ENCODE peak calls at places on chromosome 16, in seven cellular contexts. O is left ventricle myocardium inferior, Y is hypothalamus, H is T-helper 1 cell, N is dermis blood vessel endothelial cell, E is prostate gland, W is AG10803. F is an unnamed sample.

GRCh38 chr16:84243732-84244131 is 3.9 kb upstream of the KCNG4 start:
- DNase-seq in O (no peak), Y (no peak), H (no peak), N (no peak), E (no peak), W (no peak), F (no peak)

GRCh38 chr16:12917246-12917645 is 15.8 kb downstream of the SHISA9 start:
- DNase-seq in O (no peak), Y (no peak), H (no peak), N (no peak), E (no peak), W (no peak), F (no peak)

GRCh38 chr16:55062446-55062845 is 131.8 kb downstream of the IRX5 start:
- DNase-seq in O (no peak), Y (no peak), H (no peak), N (no peak), E (no peak), W (no peak), F (peak; percentile 27)

GRCh38 chr16:50245417-50246298 is 20.7 kb upstream of the ADCY7 start:
- DNase-seq in O (no peak), Y (peak; percentile 51), H (peak; percentile 36), N (peak; percentile 47), E (no peak), W (peak; percentile 82), F (peak; percentile 78)

GRCh38 chr16:81315271-81316175 is 761 bp downstream of the GAN start:
- DNase-seq in O (peak; percentile 58), Y (peak; percentile 49), H (peak; percentile 37), N (peak; percentile 69), E (peak; percentile 54), W (peak; percentile 58), F (peak; percentile 46)

GRCh38 chr16:3769942-3770341 is 52.6 kb upstream of the TRAP1 start:
- DNase-seq in O (no peak), Y (no peak), H (no peak), N (no peak), E (no peak), W (no peak), F (no peak)

GRCh38 chr16:67210069-67210937 is 11.4 kb downstream of the ELMO3 start:
- DNase-seq in O (no peak), Y (no peak), H (no peak), N (no peak), E (no peak), W (no peak), F (no peak)

GRCh38 chr16:2857451-2858244 is at the start of gene PRSS22:
- DNase-seq in O (no peak), Y (no peak), H (no peak), N (no peak), E (peak; percentile 74), W (no peak), F (no peak)

GRCh38 chr16:71441348-71441781 is 489 bp downstream of the TLE7 start:
- DNase-seq in O (no peak), Y (no peak), H (peak; percentile 14), N (peak; percentile 26), E (no peak), W (no peak), F (no peak)

GRCh38 chr16:15899538-15900100 is 11.2 kb upstream of the CEP20 start:
- DNase-seq in O (no peak), Y (no peak), H (no peak), N (peak; percentile 41), E (peak; percentile 64), W (peak; percentile 84), F (peak; percentile 90)

GRCh38 chr16:27123795-27124194 is 57.1 kb downstream of the C16orf82 start:
- DNase-seq in O (no peak), Y (no peak), H (no peak), N (no peak), E (no peak), W (no peak), F (no peak)

GRCh38 chr16:23110257-23110899 is 38.9 kb downstream of the USP31 start:
- DNase-seq in O (no peak), Y (no peak), H (no peak), N (no peak), E (no peak), W (no peak), F (no peak)

GRCh38 chr16:54921229-54921824 is 9.3 kb upstream of the IRX5 start:
- DNase-seq in O (no peak), Y (no peak), H (no peak), N (no peak), E (no peak), W (peak; percentile 77), F (no peak)

GRCh38 chr16:6081320-6081976 is 983.9 kb upstream of the EEF2KMT start:
- DNase-seq in O (no peak), Y (peak; percentile 47), H (no peak), N (peak; percentile 2), E (no peak), W (no peak), F (no peak)

GRCh38 chr16:57379579-57379978 is 7.3 kb downstream of the CX3CL1 start:
- DNase-seq in O (no peak), Y (no peak), H (no peak), N (peak; percentile 53), E (no peak), W (no peak), F (no peak)

GRCh38 chr16:53775106-53775820 is 71.3 kb downstream of the FTO start:
- DNase-seq in O (no peak), Y (no peak), H (no peak), N (no peak), E (no peak), W (no peak), F (no peak)

GRCh38 chr16:11429823-11430222 is 84.6 kb downstream of the RMI2 start:
- DNase-seq in O (no peak), Y (no peak), H (no peak), N (no peak), E (no peak), W (no peak), F (no peak)

GRCh38 chr16:84874983-84875382 is 55.2 kb downstream of the CRISPLD2 start:
- DNase-seq in O (no peak), Y (no peak), H (no peak), N (no peak), E (no peak), W (no peak), F (no peak)

GRCh38 chr16:9647981-9648701 is 534.1 kb downstream of the GRIN2A start:
- DNase-seq in O (no peak), Y (no peak), H (no peak), N (peak; percentile 15), E (peak; percentile 10), W (peak; percentile 26), F (peak; percentile 40)

GRCh38 chr16:67514382-67514828 is 14.2 kb upstream of the RIPOR1 start:
- DNase-seq in O (peak; percentile 78), Y (peak; percentile 50), H (peak; percentile 65), N (peak; percentile 89), E (peak; percentile 64), W (peak; percentile 85), F (peak; percentile 93)

GRCh38 chr16:34078697-34079096 is 619.3 kb downstream of the TP53TG3F start:
- DNase-seq in O (no peak), Y (no peak), H (no peak), N (peak; percentile 61), E (no peak), W (peak; percentile 14), F (peak; percentile 40)

GRCh38 chr16:29673501-29673900 is 5.5 kb upstream of the QPRT start:
- DNase-seq in O (no peak), Y (no peak), H (no peak), N (no peak), E (no peak), W (no peak), F (no peak)

GRCh38 chr16:31713071-31713944 is 160.3 kb upstream of the ZNF267 start:
- DNase-seq in O (peak; percentile 94), Y (peak; percentile 88), H (peak; percentile 80), N (peak; percentile 96), E (peak; percentile 92), W (peak; percentile 90), F (peak; percentile 90)

GRCh38 chr16:66382966-66383299 is 16.4 kb downstream of the CDH5 start:
- DNase-seq in O (no peak), Y (no peak), H (no peak), N (peak; percentile 93), E (no peak), W (peak; percentile 71), F (peak; percentile 81)

GRCh38 chr16:71297252-71297651 is 8.1 kb upstream of the CMTR2 start:
- DNase-seq in O (no peak), Y (no peak), H (no peak), N (peak; percentile 51), E (no peak), W (no peak), F (peak; percentile 7)

GRCh38 chr16:8716592-8716991 is 42.2 kb downstream of the ABAT start:
- DNase-seq in O (no peak), Y (peak; percentile 4), H (no peak), N (no peak), E (peak; percentile 75), W (no peak), F (no peak)

GRCh38 chr16:82684246-82684645 is 57.5 kb downstream of the CDH13 start:
- DNase-seq in O (no peak), Y (no peak), H (no peak), N (no peak), E (no peak), W (peak; percentile 58), F (no peak)

GRCh38 chr16:89144681-89145080 is 26.9 kb upstream of the CDH15 start:
- DNase-seq in O (no peak), Y (no peak), H (no peak), N (no peak), E (no peak), W (no peak), F (no peak)

GRCh38 chr16:73000907-73001521 is 46.9 kb downstream of the ZFHX3 start:
- DNase-seq in O (no peak), Y (no peak), H (no peak), N (no peak), E (no peak), W (no peak), F (no peak)

GRCh38 chr16:57639172-57639571 is 10.7 kb downstream of the ADGRG1 start:
- DNase-seq in O (peak; percentile 41), Y (peak; percentile 86), H (no peak), N (no peak), E (peak; percentile 54), W (no peak), F (no peak)

GRCh38 chr16:53773150-53773846 is 69.3 kb downstream of the FTO start:
- DNase-seq in O (no peak), Y (peak; percentile 20), H (no peak), N (peak; percentile 85), E (peak; percentile 52), W (peak; percentile 83), F (peak; percentile 86)

GRCh38 chr16:75320435-75320834 is 69.0 kb upstream of the BCAR1 start:
- DNase-seq in O (no peak), Y (peak; percentile 66), H (no peak), N (no peak), E (no peak), W (no peak), F (no peak)

GRCh38 chr16:70433456-70434103 is 5.3 kb downstream of the ST3GAL2 start:
- DNase-seq in O (peak; percentile 70), Y (no peak), H (no peak), N (peak; percentile 88), E (no peak), W (peak; percentile 85), F (peak; percentile 86)

GRCh38 chr16:10935491-10935890 is 6.8 kb downstream of the DEXI start:
- DNase-seq in O (no peak), Y (no peak), H (no peak), N (no peak), E (no peak), W (no peak), F (no peak)

GRCh38 chr16:21226749-21227148 is 6.8 kb upstream of the ANKS4B start:
- DNase-seq in O (no peak), Y (no peak), H (no peak), N (no peak), E (no peak), W (peak; percentile 3), F (no peak)